ENCODE peak calls at places on chromosomes 7 and 10, in four cellular contexts. J is endothelial cell, X is HFFc6, E is IMR-90. Y is an unnamed sample.

GRCh38 chr10:73907841-73908517 is 3.0 kb upstream of the PLAU start:
- DNase-seq in J (no peak), X (no peak), E (peak; percentile 61), Y (peak; percentile 67)

GRCh38 chr7:24956021-24956420 is 24.0 kb downstream of the OSBPL3 start:
- DNase-seq in J (no peak), X (peak; percentile 60), E (no peak), Y (peak; percentile 88)

GRCh38 chr10:100751211-100751933 is 6.0 kb downstream of the PAX2 start:
- DNase-seq in J (no peak), X (no peak), E (no peak), Y (no peak)

GRCh38 chr7:71132521-71133231 is 732 bp downstream of the GALNT17 start:
- DNase-seq in J (peak; percentile 3), X (no peak), E (no peak), Y (no peak)

GRCh38 chr10:95628786-95629185 is 27.7 kb downstream of the ALDH18A1 start:
- DNase-seq in J (no peak), X (no peak), E (no peak), Y (peak; percentile 4)

GRCh38 chr10:131249957-131250347 is 61.6 kb downstream of the TCERG1L start:
- DNase-seq in J (no peak), X (no peak), E (no peak), Y (no peak)

GRCh38 chr10:102072867-102073527 is 7.8 kb downstream of the HPS6 start:
- DNase-seq in J (peak; percentile 84), X (peak; percentile 66), E (peak; percentile 73), Y (peak; percentile 86)

GRCh38 chr7:101089876-101090275 is 4.6 kb downstream of the TRIM56 start:
- DNase-seq in J (no peak), X (no peak), E (no peak), Y (no peak)

GRCh38 chr7:106285801-106286492 is 1.2 kb upstream of the NAMPT start:
- DNase-seq in J (no peak), X (no peak), E (peak; percentile 73), Y (no peak)

GRCh38 chr10:91768123-91768522 is 30.1 kb upstream of the TNKS2 start:
- DNase-seq in J (no peak), X (no peak), E (peak; percentile 61), Y (peak; percentile 53)

GRCh38 chr7:5554287-5554785 is 130.7 kb upstream of the TNRC18 start:
- DNase-seq in J (no peak), X (no peak), E (no peak), Y (no peak)

GRCh38 chr7:35035511-35035921 is 1.8 kb downstream of the DPY19L1 start:
- DNase-seq in J (no peak), X (peak; percentile 30), E (peak; percentile 56), Y (peak; percentile 58)

GRCh38 chr10:44293306-44293778 is 91.6 kb downstream of the CXCL12 start:
- DNase-seq in J (no peak), X (no peak), E (no peak), Y (no peak)

GRCh38 chr7:100127866-100128601 is 1.3 kb downstream of the MBLAC1 start:
- DNase-seq in J (peak; percentile 37), X (peak; percentile 14), E (no peak), Y (no peak)

GRCh38 chr10:5631936-5632335 is 34.5 kb downstream of the ASB13 start:
- DNase-seq in J (no peak), X (no peak), E (no peak), Y (peak; percentile 59)

GRCh38 chr10:131822694-131823245 is 78.0 kb upstream of the PPP2R2D start:
- DNase-seq in J (no peak), X (no peak), E (no peak), Y (no peak)

GRCh38 chr7:106284516-106285050 is at the start of gene NAMPT:
- DNase-seq in J (peak; percentile 55), X (no peak), E (no peak), Y (peak; percentile 27)

GRCh38 chr10:122692744-122693143 is 6.9 kb downstream of the C10orf120 start:
- DNase-seq in J (no peak), X (no peak), E (no peak), Y (no peak)

GRCh38 chr7:19117081-19117869 is at the start of gene TWIST1:
- DNase-seq in J (peak; percentile 51), X (peak; percentile 98), E (peak; percentile 94), Y (peak; percentile 68)

GRCh38 chr10:65234261-65234660 is 1691.6 kb upstream of the LRRTM3 start:
- DNase-seq in J (no peak), X (no peak), E (no peak), Y (peak; percentile 20)

GRCh38 chr10:103416436-103417147 is 20.2 kb downstream of the PDCD11 start:
- DNase-seq in J (peak; percentile 56), X (peak; percentile 43), E (peak; percentile 65), Y (peak; percentile 68)

GRCh38 chr7:11638026-11638774 is 193.8 kb downstream of the THSD7A start:
- DNase-seq in J (no peak), X (no peak), E (no peak), Y (no peak)

GRCh38 chr10:118980870-118981269 is 48.6 kb upstream of the NANOS1 start:
- DNase-seq in J (no peak), X (no peak), E (no peak), Y (no peak)

GRCh38 chr10:111087968-111088505 is 11.2 kb downstream of the ADRA2A start:
- DNase-seq in J (no peak), X (no peak), E (no peak), Y (no peak)

DNA sequence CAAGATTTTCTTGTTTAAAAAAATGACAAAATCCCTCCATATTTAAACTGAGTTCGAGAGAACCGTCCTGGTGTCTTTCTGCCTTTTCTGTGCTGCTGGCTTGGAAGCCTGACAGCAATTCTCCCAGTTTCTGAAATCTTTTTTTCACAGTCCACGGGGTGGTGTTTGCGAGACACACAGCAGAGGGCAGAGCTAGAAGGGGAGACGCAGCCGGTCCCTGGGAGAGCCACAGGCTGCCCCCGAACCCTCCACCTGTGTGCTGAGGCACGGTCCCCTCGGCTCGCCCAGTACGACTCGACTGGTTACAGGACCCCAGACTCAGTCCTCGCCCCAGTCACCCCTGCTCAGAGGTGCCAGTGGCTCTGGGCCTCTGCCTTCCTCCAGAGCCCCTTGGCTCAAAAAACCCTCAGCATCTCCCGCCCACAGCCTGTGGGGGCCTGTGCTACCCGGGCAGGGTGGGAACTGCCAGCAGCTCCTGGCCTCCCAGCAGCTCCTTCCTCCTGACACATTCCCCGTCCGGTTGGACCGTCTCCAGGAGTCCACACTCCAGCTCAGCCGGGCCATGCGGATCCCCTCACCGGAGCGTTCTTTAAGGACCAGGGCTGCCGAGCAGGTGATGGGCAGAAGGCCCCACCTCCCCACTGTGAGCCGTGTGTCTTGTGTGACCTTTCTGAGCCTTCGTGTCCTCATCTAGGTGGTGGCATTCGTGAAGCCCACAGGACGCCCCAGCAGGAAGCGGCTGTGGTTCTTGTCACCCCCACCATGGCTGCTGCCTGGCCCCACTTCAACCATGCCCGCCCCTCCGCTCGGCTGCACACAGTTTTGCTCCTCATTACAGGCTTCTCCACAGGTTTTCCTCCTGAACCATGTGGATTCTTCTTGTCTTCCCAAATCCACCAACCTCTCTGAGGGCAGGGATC is 52.3 kb upstream of the EN2 start:
- DNase-seq in J (peak; percentile 28), X (no peak), E (no peak), Y (peak; percentile 18)
- TF ChIP-seq CTCF in J (no peak), X (peak; percentile 26), E (no peak), Y (no peak)

GRCh38 chr10:13991353-13991752 is 339.4 kb downstream of the FRMD4A start:
- DNase-seq in J (peak; percentile 17), X (no peak), E (no peak), Y (no peak)
- TF ChIP-seq CTCF in J (no peak), X (no peak), E (no peak), Y (no peak)

GRCh38 chr7:47775238-47775637 is 173.0 kb downstream of the PKD1L1 start:
- DNase-seq in J (no peak), X (no peak), E (no peak), Y (no peak)

GRCh38 chr7:47771990-47772360 is 176.3 kb downstream of the PKD1L1 start:
- DNase-seq in J (no peak), X (no peak), E (no peak), Y (no peak)

GRCh38 chr7:47772492-47772891 is 175.8 kb downstream of the PKD1L1 start:
- DNase-seq in J (no peak), X (no peak), E (no peak), Y (no peak)

GRCh38 chr7:47776335-47776734 is 171.9 kb downstream of the PKD1L1 start:
- DNase-seq in J (no peak), X (no peak), E (no peak), Y (no peak)

GRCh38 chr7:47771301-47771989 is 176.8 kb downstream of the PKD1L1 start:
- DNase-seq in J (no peak), X (no peak), E (no peak), Y (peak; percentile 47)
- TF ChIP-seq CTCF in J (no peak), X (no peak), E (no peak), Y (no peak)

GRCh38 chr7:12685550-12685949 is 1.9 kb upstream of the ARL4A start:
- DNase-seq in J (peak; percentile 54), X (no peak), E (peak; percentile 33), Y (peak; percentile 46)
- TF ChIP-seq CTCF in J (peak; percentile 55), X (no peak), E (peak; percentile 42), Y (peak; percentile 14)

DNA sequence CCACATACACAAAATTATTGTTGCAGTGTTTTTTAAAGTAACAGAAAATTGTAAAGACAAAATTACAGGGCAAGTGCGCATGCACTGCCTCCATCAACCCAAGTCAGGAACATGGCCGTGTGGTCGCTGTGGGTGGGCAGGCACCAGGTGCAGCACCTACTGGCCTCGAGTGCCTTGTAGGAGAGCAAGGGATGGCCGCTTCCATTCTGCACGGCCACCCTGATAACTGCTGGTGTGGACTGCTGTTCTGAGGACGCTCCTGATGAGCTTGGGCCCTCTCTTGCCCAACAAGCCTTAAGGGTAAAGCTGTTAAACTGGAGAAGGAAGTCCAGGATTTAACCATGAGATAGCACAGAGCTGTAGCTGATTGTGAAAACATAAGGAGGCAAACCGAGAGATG is 124.6 kb upstream of the PPP1R9A start:
- DNase-seq in J (no peak), X (no peak), E (no peak), Y (no peak)
- TF ChIP-seq CTCF in J (no peak), X (no peak), E (no peak), Y (no peak)